ENCODE peak calls at places on chromosomes 11 and 22, in nine cellular contexts. Y is right lobe of liver; L is CD8-positive, alpha-beta T cell; O is mesenchymal stem cell; J is psoas muscle; R is CD4-positive, CD25-positive, alpha-beta regulatory T cell; H is GM23248; T is thyroid gland; E is SJSA1. U is an unnamed sample.

GRCh38 chr11:43567396-43567975 is 113.1 kb upstream of the HSD17B12 start:
- DNase-seq in H (peak; percentile 71), E (no peak), L (no peak), T (no peak), J (no peak), Y (no peak), O (peak; percentile 49), R (no peak), U (no peak)

GRCh38 chr11:46346886-46347636 is at the start of gene DGKZ:
- DNase-seq in R (peak; percentile 95), E (peak; percentile 78), J (peak; percentile 87), O (peak; percentile 71), T (peak; percentile 84), Y (peak; percentile 90), L (peak; percentile 91), H (peak; percentile 88), U (no peak)

GRCh38 chr22:44638966-44639739 is 62.9 kb upstream of the PRR5 start:
- DNase-seq in H (peak; percentile 78), R (no peak), E (no peak), O (no peak), J (peak; percentile 65), L (no peak), T (peak; percentile 18), Y (no peak), U (no peak)

GRCh38 chr11:129701706-129702105 is 113.9 kb upstream of the TMEM45B start:
- DNase-seq in J (no peak), L (no peak), Y (no peak), E (no peak), T (no peak), O (no peak), H (no peak), R (no peak), U (no peak)

GRCh38 chr11:86101493-86101892 is 32.6 kb upstream of the PICALM start:
- DNase-seq in T (no peak), H (peak; percentile 68), J (no peak), E (no peak), Y (no peak), L (no peak), R (no peak), O (no peak), U (no peak)

GRCh38 chr22:50737728-50738648 is at the start of gene ACR:
- DNase-seq in L (no peak), J (no peak), H (no peak), O (no peak), Y (no peak), E (no peak), R (no peak), T (no peak), U (no peak)

GRCh38 chr11:75562836-75563484 is 907 bp downstream of the SERPINH1 start:
- DNase-seq in T (peak; percentile 36), H (peak; percentile 83), Y (no peak), R (no peak), O (peak; percentile 69), L (no peak), E (peak; percentile 73), J (peak; percentile 63), U (no peak)

GRCh38 chr11:66628061-66628603 is 10.4 kb upstream of the RBM4 start:
- DNase-seq in E (no peak), Y (no peak), O (no peak), H (no peak), R (no peak), L (no peak), T (no peak), J (no peak), U (no peak)

GRCh38 chr11:58675344-58676155 is 53.1 kb downstream of the CNTF start:
- DNase-seq in E (peak; percentile 67), Y (peak; percentile 86), T (peak; percentile 85), J (peak; percentile 75), R (peak; percentile 54), L (peak; percentile 67), H (peak; percentile 78), O (peak; percentile 60), U (no peak)

GRCh38 chr22:47623056-47623739 is 860.7 kb downstream of the TBC1D22A start:
- DNase-seq in T (no peak), H (no peak), O (no peak), Y (no peak), L (no peak), R (no peak), E (peak; percentile 31), J (no peak), U (no peak)

GRCh38 chr11:57480409-57481137 is 20.2 kb downstream of the RTN4RL2 start:
- DNase-seq in E (peak; percentile 67), H (peak; percentile 74), T (peak; percentile 78), J (peak; percentile 66), R (peak; percentile 42), Y (peak; percentile 72), O (peak; percentile 53), L (peak; percentile 50), U (no peak)

GRCh38 chr11:93169950-93170561 is 27.7 kb downstream of the SLC36A4 start:
- DNase-seq in O (peak; percentile 39), J (no peak), E (no peak), L (no peak), R (peak; percentile 6), T (no peak), H (peak; percentile 55), Y (no peak), U (no peak)

GRCh38 chr11:47225552-47226137 is 10.9 kb downstream of the DDB2 start:
- DNase-seq in E (no peak), O (peak; percentile 54), L (no peak), H (no peak), T (no peak), R (no peak), J (no peak), Y (no peak), U (no peak)

DNA sequence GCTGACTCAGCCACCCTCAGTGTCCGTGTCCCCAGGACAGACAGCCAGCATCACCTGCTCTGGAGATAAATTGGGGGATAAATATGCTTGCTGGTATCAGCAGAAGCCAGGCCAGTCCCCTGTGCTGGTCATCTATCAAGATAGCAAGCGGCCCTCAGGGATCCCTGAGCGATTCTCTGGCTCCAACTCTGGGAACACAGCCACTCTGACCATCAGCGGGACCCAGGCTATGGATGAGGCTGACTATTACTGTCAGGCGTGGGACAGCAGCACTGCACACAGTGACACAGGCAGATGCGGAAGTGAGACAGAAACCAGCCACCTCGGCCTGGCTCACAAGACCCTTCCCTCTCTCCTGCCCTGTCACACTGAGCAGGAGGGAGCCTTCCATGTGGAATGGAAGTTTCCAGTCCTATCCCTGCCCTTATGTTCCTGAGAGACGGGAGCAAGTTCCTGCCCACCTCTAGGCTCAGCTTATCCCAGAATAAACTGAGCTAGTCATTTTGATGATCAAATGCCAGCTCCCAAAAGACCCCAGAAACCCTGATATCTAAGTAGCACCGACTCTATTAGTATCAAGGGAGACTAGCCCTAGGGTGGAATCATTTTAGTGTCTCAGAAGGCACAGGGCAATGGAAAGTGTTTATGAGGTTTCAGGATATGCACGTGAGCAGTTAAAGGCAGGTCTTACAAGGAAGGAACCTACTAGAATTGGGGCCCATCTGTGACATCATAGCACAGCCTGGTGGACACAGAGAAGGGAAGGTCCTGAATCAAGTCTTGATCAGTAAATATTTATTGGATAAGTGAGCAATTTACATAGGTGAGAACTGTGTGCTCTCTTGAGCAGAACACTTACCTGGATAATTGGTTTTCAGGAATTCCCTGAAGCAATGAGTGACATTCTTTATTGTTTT is 6.2 kb upstream of the IGLL5 start:
- DNase-seq in R (peak; percentile 22), J (no peak), L (no peak), E (peak; percentile 25), Y (no peak), O (no peak), H (no peak), T (no peak), U (no peak)
- H3K4me1 ChIP-seq in R (no peaks in the 10 kb centered on the region), J (no peaks in the 10 kb centered on the region), L (no peaks in the 10 kb centered on the region), E (no peaks in the 10 kb centered on the region), Y (no peaks in the 10 kb centered on the region), O (no peaks in the 10 kb centered on the region), H (no peaks in the 10 kb centered on the region), T (no peaks in the 10 kb centered on the region), U (no peaks in the 10 kb centered on the region)

GRCh38 chr11:26228778-26229177 is 103.2 kb upstream of the ANO3 start:
- DNase-seq in O (peak; percentile 13), Y (no peak), R (no peak), L (no peak), T (no peak), E (no peak), J (no peak), H (peak; percentile 23), U (no peak)

GRCh38 chr11:26230021-26230420 is 101.9 kb upstream of the ANO3 start:
- DNase-seq in O (no peak), L (no peak), Y (no peak), H (peak; percentile 39), T (no peak), R (no peak), E (no peak), J (no peak), U (no peak)

GRCh38 chr11:26229270-26229669 is 102.7 kb upstream of the ANO3 start:
- DNase-seq in H (peak; percentile 66), O (peak; percentile 33), L (no peak), E (no peak), T (no peak), R (no peak), Y (no peak), J (no peak), U (no peak)

GRCh38 chr11:26234451-26234850 is 97.5 kb upstream of the ANO3 start:
- DNase-seq in L (no peak), O (no peak), E (no peak), R (no peak), H (peak; percentile 44), J (no peak), Y (no peak), T (no peak), U (no peak)

GRCh38 chr11:26231252-26231661 is 100.7 kb upstream of the ANO3 start:
- DNase-seq in J (no peak), R (no peak), E (no peak), H (peak; percentile 92), O (peak; percentile 29), T (no peak), Y (no peak), L (no peak), U (peak; percentile 60)
- H3K4me1 ChIP-seq in J (no peaks in the 10 kb centered on the region), R (no peaks in the 10 kb centered on the region), E (peaks cover 9% of the 10 kb centered on the region), H (peaks cover 52% of the 10 kb centered on the region), O (no peaks in the 10 kb centered on the region), T (no peaks in the 10 kb centered on the region), Y (no peaks in the 10 kb centered on the region), L (no peaks in the 10 kb centered on the region), U (peaks cover 61% of the 10 kb centered on the region)

DNA sequence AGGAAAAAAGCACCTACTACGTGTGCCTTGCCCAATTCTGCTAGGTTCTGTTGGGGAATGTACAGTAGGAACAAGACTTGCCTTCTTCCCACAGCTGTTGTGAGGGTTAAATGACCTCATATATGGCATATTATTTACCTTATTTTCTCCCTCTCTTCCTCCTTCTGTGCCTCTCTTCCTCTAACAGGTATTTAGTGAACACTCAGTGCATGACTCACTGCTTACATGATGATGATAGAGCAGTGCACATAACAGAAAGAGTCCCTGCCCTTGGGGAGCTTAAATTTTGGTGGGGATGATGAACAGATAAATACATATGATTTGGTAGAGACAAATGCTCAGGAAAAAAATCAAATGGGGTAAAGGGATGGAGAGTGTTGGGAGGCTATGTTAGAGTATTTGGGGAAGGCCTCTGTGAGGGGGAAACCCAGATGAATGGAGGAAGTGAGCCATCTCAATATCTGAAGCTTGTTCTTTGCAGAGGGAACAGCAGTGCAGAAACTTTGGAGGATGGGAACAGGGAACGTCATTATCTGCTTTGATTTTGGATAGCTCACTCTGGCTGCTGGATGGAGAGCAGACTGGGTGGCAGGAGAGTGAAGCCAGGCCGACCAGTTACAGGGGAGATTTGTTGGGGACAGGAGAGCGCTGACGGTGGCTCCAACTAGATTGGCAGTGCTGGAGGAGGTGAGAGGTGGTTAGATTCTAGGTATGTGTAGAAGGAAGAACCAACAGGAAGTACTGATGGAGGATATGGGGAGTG is 95.5 kb upstream of the TENM4 start:
- DNase-seq in T (no peak), O (no peak), R (no peak), E (no peak), H (no peak), L (no peak), J (no peak), Y (no peak), U (no peak)
- H3K4me1 ChIP-seq in T (no peaks in the 10 kb centered on the region), O (no peaks in the 10 kb centered on the region), R (no peaks in the 10 kb centered on the region), E (no peaks in the 10 kb centered on the region), H (no peaks in the 10 kb centered on the region), L (no peaks in the 10 kb centered on the region), J (no peaks in the 10 kb centered on the region), Y (no peaks in the 10 kb centered on the region), U (no peaks in the 10 kb centered on the region)

GRCh38 chr11:123195182-123196059 is at the start of gene CLMP:
- DNase-seq in L (no peak), E (peak; percentile 59), R (no peak), O (peak; percentile 74), T (peak; percentile 61), J (peak; percentile 69), Y (no peak), H (peak; percentile 89), U (no peak)
- H3K4me1 ChIP-seq in L (peaks cover 34% of the 10 kb centered on the region), E (peaks cover 24% of the 10 kb centered on the region), R (peaks cover 10% of the 10 kb centered on the region), O (peaks cover 22% of the 10 kb centered on the region), T (no peaks in the 10 kb centered on the region), J (no peaks in the 10 kb centered on the region), Y (no peaks in the 10 kb centered on the region), H (peaks cover 50% of the 10 kb centered on the region), U (peaks cover 28% of the 10 kb centered on the region)

U was measured in RWPE2.